ENCODE peak calls at places on chromosomes 2 and 18, in four cellular contexts. O is HepG2, E is SK-N-SH, M is GM12878. W is an unnamed sample.

GRCh38 chr2:145245268-145245667 is 725.3 kb upstream of the ZEB2 start:
- DNase-seq in O (no peak), M (no peak), E (no peak), W (no peak)

GRCh38 chr2:204282081-204282480 is 263.2 kb upstream of the PARD3B start:
- DNase-seq in O (no peak), E (no peak), M (no peak), W (no peak)

GRCh38 chr2:172674034-172674967 is 61.3 kb upstream of the RAPGEF4 start:
- DNase-seq in O (no peak), E (no peak), M (no peak), W (no peak)

GRCh38 chr2:184215745-184216144 is 382.6 kb upstream of the ZNF804A start:
- DNase-seq in E (no peak), O (no peak), M (no peak), W (no peak)

GRCh38 chr18:11091746-11092145 is 57.6 kb downstream of the PIEZO2 start:
- DNase-seq in M (no peak), O (no peak), E (no peak), W (no peak)

GRCh38 chr2:239607795-239608171 is 207.0 kb upstream of the HDAC4 start:
- DNase-seq in O (no peak), E (no peak), M (no peak), W (no peak)

GRCh38 chr2:189297446-189297845 is 117.9 kb upstream of the COL5A2 start:
- DNase-seq in M (no peak), O (no peak), E (no peak), W (no peak)

GRCh38 chr2:50514881-50515280 is 517.1 kb downstream of the NRXN1 start:
- DNase-seq in O (no peak), E (no peak), M (no peak), W (no peak)

GRCh38 chr18:56358608-56359007 is 279.8 kb downstream of the TXNL1 start:
- DNase-seq in M (no peak), O (no peak), E (no peak), W (no peak)

GRCh38 chr18:76528477-76529432 is 33.7 kb upstream of the ZNF516 start:
- DNase-seq in O (peak; percentile 50), E (no peak), M (peak; percentile 13), W (no peak)

GRCh38 chr18:67644226-67644625 is 127.7 kb upstream of the DSEL start:
- DNase-seq in M (no peak), E (no peak), O (no peak), W (no peak)

GRCh38 chr2:240952496-240953246 is 45.7 kb upstream of the SNED1 start:
- DNase-seq in O (no peak), M (no peak), E (no peak), W (no peak)

GRCh38 chr2:10220045-10220444 is 82.7 kb upstream of the HPCAL1 start:
- DNase-seq in E (peak; percentile 33), O (no peak), M (no peak), W (no peak)

GRCh38 chr2:15412779-15413178 is 148.4 kb downstream of the NBAS start:
- DNase-seq in E (no peak), M (no peak), O (no peak), W (no peak)

GRCh38 chr2:111896007-111896406 is 2.4 kb upstream of the MERTK start:
- DNase-seq in E (no peak), M (no peak), O (no peak), W (no peak)

GRCh38 chr18:69127844-69128486 is 272.7 kb upstream of the DOK6 start:
- DNase-seq in O (no peak), M (no peak), E (peak; percentile 4), W (no peak)

GRCh38 chr18:12599543-12599942 is 58.4 kb downstream of the SPIRE1 start:
- DNase-seq in M (no peak), E (no peak), O (no peak), W (no peak)

GRCh38 chr2:210445116-210445707 is 31.3 kb downstream of the LANCL1 start:
- DNase-seq in E (peak; percentile 36), M (no peak), O (peak; percentile 18), W (peak; percentile 6)

GRCh38 chr18:67730884-67731283 is 214.4 kb upstream of the DSEL start:
- DNase-seq in M (no peak), O (no peak), E (no peak), W (peak; percentile 49)

GRCh38 chr2:65420712-65421431 is 11.5 kb downstream of the SPRED2 start:
- DNase-seq in E (no peak), O (no peak), M (no peak), W (peak; percentile 36)

GRCh38 chr2:23360571-23361125 is 24.3 kb upstream of the KLHL29 start:
- DNase-seq in O (peak; percentile 51), E (peak; percentile 37), M (no peak), W (peak; percentile 36)

GRCh38 chr2:119393971-119394748 is 27.4 kb downstream of the DBI start:
- DNase-seq in M (no peak), O (no peak), E (no peak), W (no peak)

GRCh38 chr18:24544141-24544498 is 83.7 kb downstream of the HRH4 start:
- DNase-seq in M (no peak), E (peak; percentile 39), O (peak; percentile 22), W (peak; percentile 11)

GRCh38 chr2:36915627-36916026 is 50.7 kb downstream of the STRN start:
- DNase-seq in E (no peak), O (no peak), M (no peak), W (no peak)

GRCh38 chr2:219701847-219702634 is 74.6 kb downstream of the SLC4A3 start:
- DNase-seq in M (no peak), O (no peak), E (no peak), W (no peak)

GRCh38 chr2:54648256-54648655 is 75.2 kb upstream of the EML6 start:
- DNase-seq in M (no peak), E (no peak), O (no peak), W (no peak)

GRCh38 chr2:225948903-225949302 is 549.4 kb downstream of the NYAP2 start:
- DNase-seq in O (no peak), M (no peak), E (no peak), W (no peak)

GRCh38 chr18:54918060-54918459 is 41.2 kb downstream of the CCDC68 start:
- DNase-seq in E (peak; percentile 37), M (no peak), O (no peak), W (no peak)

GRCh38 chr18:43662657-43663056 is 385.4 kb upstream of the SYT4 start:
- DNase-seq in O (no peak), M (no peak), E (no peak), W (no peak)

GRCh38 chr18:59446012-59446411 is 86.9 kb upstream of the LMAN1 start:
- DNase-seq in O (no peak), M (no peak), E (no peak), W (no peak)

GRCh38 chr2:191087311-191087710 is 63.5 kb downstream of the STAT4 start:
- DNase-seq in M (no peak), O (no peak), E (no peak), W (no peak)

GRCh38 chr2:222753251-222753824 is 81.9 kb downstream of the MOGAT1 start:
- DNase-seq in E (peak; percentile 29), M (no peak), O (no peak), W (no peak)
- TF ChIP-seq PBX3 in E (no peak), M (no peak), O (no peak), W (no peak)

GRCh38 chr2:195836002-195836401 is 179.0 kb downstream of the SLC39A10 start:
- DNase-seq in M (no peak), E (no peak), O (no peak), W (no peak)
- TF ChIP-seq PBX3 in M (no peak), E (no peak), O (no peak), W (no peak)

DNA sequence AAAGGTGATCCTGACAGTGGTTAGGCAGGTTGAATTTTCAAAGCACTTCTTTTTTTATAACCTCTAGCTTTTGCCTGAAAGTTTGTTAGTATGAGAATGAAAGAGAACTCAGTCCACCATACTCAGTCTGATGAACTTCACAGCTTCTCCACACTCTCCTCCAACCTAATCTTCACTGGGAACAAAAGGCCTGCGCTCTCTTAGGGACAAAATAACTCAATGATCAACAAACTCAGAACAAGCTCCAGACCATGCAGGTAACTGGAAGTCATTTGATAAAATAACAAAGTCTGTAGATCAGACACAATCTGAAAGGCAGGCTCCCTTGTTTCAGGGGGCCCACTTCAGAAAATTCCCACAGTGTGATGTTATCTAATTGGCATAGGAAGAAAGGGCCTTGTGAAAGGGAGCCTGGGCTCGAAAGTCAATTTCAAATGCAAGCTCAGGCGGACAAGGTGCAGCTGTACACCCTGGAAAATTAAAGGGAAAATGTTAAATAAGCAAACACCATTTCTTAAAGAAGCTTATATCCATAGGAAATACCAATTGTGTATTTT is 142.2 kb downstream of the STK39 start:
- DNase-seq in E (no peak), O (no peak), M (no peak), W (no peak)
- TF ChIP-seq PBX3 in E (no peak), O (no peak), M (no peak), W (no peak)

DNA sequence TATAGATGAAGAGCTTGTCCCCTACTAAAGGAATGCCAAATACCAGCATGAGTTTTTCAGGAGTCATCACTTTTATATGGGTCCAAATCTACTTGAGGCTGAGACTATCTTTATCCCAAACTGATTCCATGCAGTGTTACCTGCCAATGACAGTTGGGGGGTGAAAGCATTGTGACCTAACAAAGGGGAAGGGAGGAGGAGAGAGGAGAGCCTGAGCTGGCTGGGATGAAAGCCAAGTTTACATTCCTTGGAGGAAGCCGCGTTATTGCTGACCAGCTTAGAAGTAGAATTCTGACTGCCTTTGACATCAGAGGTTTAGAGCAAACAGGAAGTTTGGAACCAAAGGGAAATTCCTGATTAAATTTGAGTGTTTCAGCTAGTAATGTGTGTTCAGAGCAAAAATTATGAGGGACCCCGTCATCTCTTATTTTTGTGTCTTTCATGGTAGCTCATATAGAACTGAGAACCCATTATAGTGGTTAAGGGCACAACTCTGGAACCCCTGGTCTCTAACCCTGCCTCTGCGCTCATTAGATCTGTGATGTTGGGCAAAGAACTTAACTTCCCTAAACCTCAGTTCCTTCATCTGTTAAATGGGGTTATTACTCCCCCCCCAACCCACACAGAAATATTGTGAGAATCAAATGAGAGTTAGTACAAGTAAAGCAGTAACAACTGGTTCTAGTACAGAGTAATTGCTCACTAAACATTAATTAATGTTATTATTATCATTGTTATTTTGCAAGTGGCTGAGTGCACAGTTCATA is 199.3 kb upstream of the EPAS1 start:
- DNase-seq in M (no peak), E (no peak), O (peak; percentile 40), W (peak; percentile 76)
- TF ChIP-seq PBX3 in M (no peak), E (peak; percentile 73), O (no peak), W (peak; percentile 73)

GRCh38 chr2:152334701-152335015 is 316 bp upstream of the FMNL2 start:
- DNase-seq in M (no peak), E (no peak), O (no peak), W (no peak)
- TF ChIP-seq PBX3 in M (no peak), E (no peak), O (no peak), W (no peak)

GRCh38 chr2:120474486-120474885 is 128.6 kb downstream of the INHBB start:
- DNase-seq in M (no peak), E (no peak), O (no peak), W (no peak)
- TF ChIP-seq PBX3 in M (no peak), E (no peak), O (no peak), W (no peak)